ENCODE peak calls at places on chromosome 7, in four cellular contexts. O, G, I and A are unnamed samples.

GRCh38 chr7:103394566-103394965 is 47.1 kb downstream of the PSMC2 start:
- DNase-seq in O (no peak), G (no peak), I (no peak), A (no peak)

GRCh38 chr7:99313204-99313573 is 12.5 kb upstream of the ARPC1A start:
- DNase-seq in O (no peak), G (no peak), I (no peak), A (no peak)

GRCh38 chr7:77862691-77863090 is 64.1 kb downstream of the PHTF2 start:
- DNase-seq in O (no peak), G (no peak), I (no peak), A (no peak)

GRCh38 chr7:108158766-108159165 is 28.6 kb upstream of the LAMB4 start:
- DNase-seq in O (no peak), G (no peak), I (no peak), A (no peak)

GRCh38 chr7:64889686-64890162 is 13.3 kb upstream of the ZNF273 start:
- DNase-seq in O (no peak), G (no peak), I (no peak), A (no peak)

GRCh38 chr7:102310414-102310815 is 23.7 kb downstream of the SH2B2 start:
- DNase-seq in O (no peak), G (no peak), I (no peak), A (no peak)

GRCh38 chr7:45863715-45864114 is 9.2 kb downstream of the CCDC201 start:
- DNase-seq in O (no peak), G (no peak), I (no peak), A (no peak)

GRCh38 chr7:99267530-99268360 is 4.9 kb upstream of the MYH16 start:
- DNase-seq in O (no peak), G (no peak), I (peak; percentile 94), A (peak; percentile 15)

GRCh38 chr7:112572669-112573301 is 92.0 kb downstream of the LSMEM1 start:
- DNase-seq in O (no peak), G (no peak), I (no peak), A (no peak)

GRCh38 chr7:127253289-127254162 is 785 bp upstream of the GRM8 start:
- DNase-seq in O (peak; percentile 74), G (peak; percentile 60), I (peak; percentile 31), A (no peak)

GRCh38 chr7:67618569-67619543 is 622.2 kb downstream of the TYW1 start:
- DNase-seq in O (no peak), G (peak; percentile 19), I (no peak), A (no peak)

GRCh38 chr7:95157381-95157780 is 167.0 kb downstream of the PON1 start:
- DNase-seq in O (no peak), G (no peak), I (no peak), A (no peak)

GRCh38 chr7:83190659-83191389 is 28.1 kb upstream of the PCLO start:
- DNase-seq in O (no peak), G (no peak), I (no peak), A (no peak)

GRCh38 chr7:30116771-30117170 is 18.0 kb upstream of the MTURN start:
- DNase-seq in O (no peak), G (no peak), I (no peak), A (peak; percentile 41)

GRCh38 chr7:47758546-47758945 is 176.6 kb upstream of the TNS3 start:
- DNase-seq in O (no peak), G (no peak), I (peak; percentile 36), A (no peak)

GRCh38 chr7:7117935-7118586 is 64.3 kb upstream of the C1GALT1 start:
- DNase-seq in O (no peak), G (no peak), I (no peak), A (no peak)

GRCh38 chr7:140375808-140376730 is 22.3 kb downstream of the SLC37A3 start:
- DNase-seq in O (no peak), G (no peak), I (no peak), A (no peak)

GRCh38 chr7:129925416-129926002 is 27.3 kb downstream of the UBE2H start:
- DNase-seq in O (no peak), G (no peak), I (peak; percentile 62), A (no peak)

GRCh38 chr7:47360301-47360900 is 221.5 kb downstream of the TNS3 start:
- DNase-seq in O (no peak), G (no peak), I (no peak), A (no peak)

GRCh38 chr7:22561895-22562593 is 62.1 kb upstream of the STEAP1B start:
- DNase-seq in O (no peak), G (no peak), I (peak; percentile 55), A (no peak)

GRCh38 chr7:8637322-8637721 is 203.9 kb downstream of the NXPH1 start:
- DNase-seq in O (no peak), G (no peak), I (no peak), A (no peak)

GRCh38 chr7:112739436-112740180 is 50.6 kb downstream of the TMEM168 start:
- DNase-seq in O (no peak), G (no peak), I (no peak), A (no peak)

GRCh38 chr7:80401708-80402107 is 110.2 kb downstream of the GNAT3 start:
- DNase-seq in O (no peak), G (no peak), I (no peak), A (no peak)

GRCh38 chr7:55534262-55534915 is 37.9 kb downstream of the VOPP1 start:
- DNase-seq in O (no peak), G (no peak), I (peak; percentile 81), A (peak; percentile 56)

GRCh38 chr7:127968547-127968946 is 62.7 kb downstream of the LRRC4 start:
- DNase-seq in O (no peak), G (no peak), I (no peak), A (no peak)

GRCh38 chr7:14851610-14852009 is 50.9 kb downstream of the DGKB start:
- DNase-seq in O (no peak), G (no peak), I (peak; percentile 12), A (no peak)

GRCh38 chr7:37728747-37729146 is 45.2 kb downstream of the GPR141 start:
- DNase-seq in O (no peak), G (no peak), I (no peak), A (no peak)

GRCh38 chr7:30804078-30804661 is 33.0 kb downstream of the MINDY4 start:
- DNase-seq in O (no peak), G (no peak), I (peak; percentile 93), A (peak; percentile 87)

GRCh38 chr7:55483061-55483460 is 89.2 kb downstream of the VOPP1 start:
- DNase-seq in O (no peak), G (no peak), I (no peak), A (no peak)

GRCh38 chr7:36390199-36391090 is 783 bp downstream of the ANLN start:
- DNase-seq in O (peak; percentile 89), G (peak; percentile 33), I (peak; percentile 87), A (peak; percentile 36)

GRCh38 chr7:36944843-36945242 is 220.5 kb upstream of the AOAH start:
- DNase-seq in O (no peak), G (no peak), I (no peak), A (no peak)

GRCh38 chr7:52211930-52212329 is 823.5 kb upstream of the POM121L12 start:
- DNase-seq in O (no peak), G (no peak), I (no peak), A (no peak)

GRCh38 chr7:130793855-130794618 is 60.0 kb upstream of the KLF14 start:
- DNase-seq in O (no peak), G (no peak), I (peak; percentile 22), A (no peak)

GRCh38 chr7:124443762-124444161 is 321.8 kb downstream of the GPR37 start:
- DNase-seq in O (no peak), G (no peak), I (no peak), A (no peak)

GRCh38 chr7:34596887-34597286 is 61.1 kb upstream of the NPSR1 start:
- DNase-seq in O (no peak), G (no peak), I (no peak), A (no peak)

GRCh38 chr7:11193131-11193867 is 219.6 kb downstream of the PHF14 start:
- DNase-seq in O (no peak), G (no peak), I (no peak), A (no peak)

GRCh38 chr7:89334785-89335184 is 539.2 kb upstream of the TEX47 start:
- DNase-seq in O (no peak), G (no peak), I (no peak), A (no peak)

GRCh38 chr7:146681487-146681886 is 564.9 kb downstream of the CNTNAP2 start:
- DNase-seq in O (no peak), G (no peak), I (no peak), A (no peak)

DNA sequence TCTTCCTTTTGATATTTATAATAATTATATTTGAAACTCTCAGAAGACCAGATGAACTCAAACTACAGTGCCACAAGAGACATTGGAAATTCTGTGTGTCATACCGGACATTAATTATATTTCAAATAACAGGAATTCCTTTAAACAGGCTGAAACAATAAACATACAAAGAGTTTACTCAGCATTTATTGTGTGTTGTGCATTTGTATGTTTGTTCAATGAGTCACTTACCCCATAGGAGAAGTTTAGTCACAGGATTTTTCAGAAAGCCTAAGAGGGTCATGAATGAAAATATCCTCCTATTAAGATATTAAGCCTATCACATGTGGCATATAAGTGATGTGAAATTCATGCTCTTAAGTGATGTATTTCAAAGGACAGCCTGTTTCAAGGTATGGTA is 566.8 kb downstream of the CNTNAP2 start:
- DNase-seq in O (no peak), G (no peak), I (no peak), A (no peak)
- H3K4me3 ChIP-seq in O (no peak overlapping the region), G (no peak overlapping the region), I (no peak overlapping the region), A (no peak overlapping the region)

GRCh38 chr7:39451901-39452300 is 114.3 kb upstream of the YAE1 start:
- DNase-seq in O (no peak), G (no peak), I (no peak), A (no peak)

GRCh38 chr7:39446546-39446945 is 119.7 kb upstream of the YAE1 start:
- DNase-seq in O (no peak), G (no peak), I (no peak), A (no peak)
- H3K27me3 ChIP-seq in O (no peaks in the 10 kb centered on the region), G (peaks cover 78% of the 10 kb centered on the region), I (peaks cover 1% of the 10 kb centered on the region), A (peaks cover 1% of the 10 kb centered on the region)

GRCh38 chr7:27781188-27781587 is 41.2 kb downstream of the TAX1BP1 start:
- DNase-seq in O (no peak), G (no peak), I (no peak), A (no peak)

GRCh38 chr7:27788438-27788837 is 48.5 kb downstream of the TAX1BP1 start:
- DNase-seq in O (no peak), G (no peak), I (no peak), A (no peak)

GRCh38 chr7:27782849-27783248 is 42.9 kb downstream of the TAX1BP1 start:
- DNase-seq in O (no peak), G (no peak), I (peak; percentile 39), A (no peak)

GRCh38 chr7:27779873-27780272 is 39.9 kb downstream of the TAX1BP1 start:
- DNase-seq in O (no peak), G (no peak), I (no peak), A (no peak)

DNA sequence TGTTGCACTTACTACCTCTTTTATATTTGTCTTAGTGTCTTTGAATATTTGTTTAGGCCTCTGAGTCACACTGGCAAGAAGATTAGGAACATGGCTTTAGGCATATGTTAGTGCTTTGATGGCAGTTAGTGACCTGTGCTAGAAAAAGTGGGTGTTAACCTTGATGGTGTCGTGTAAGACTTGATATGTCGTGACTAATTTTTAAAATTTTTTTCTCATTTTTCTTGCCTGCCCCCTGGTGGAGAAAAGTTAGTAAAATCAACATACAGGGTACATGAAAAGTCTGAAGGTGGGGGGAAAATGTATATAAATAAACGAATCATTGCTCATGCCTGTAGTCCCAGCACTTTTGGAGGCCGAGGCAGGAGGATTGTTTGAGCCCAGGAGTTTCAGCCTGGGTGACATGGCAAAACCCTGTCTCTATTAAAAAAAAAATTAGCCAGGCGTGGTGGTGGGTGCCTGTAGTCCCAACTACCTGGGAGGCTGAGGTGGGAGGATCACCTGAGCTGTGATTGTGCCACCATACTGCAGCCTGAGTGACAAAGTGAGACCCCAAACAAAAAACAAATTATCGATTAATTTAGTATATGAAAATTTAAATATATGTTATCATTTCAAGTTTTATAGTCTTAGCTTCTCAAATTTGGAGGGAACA is 44.6 kb downstream of the TAX1BP1 start:
- DNase-seq in O (no peak), G (no peak), I (peak; percentile 70), A (no peak)
- TF ChIP-seq CTCF in O (peak; percentile 45), G (peak; percentile 62), I (peak; percentile 57), A (peak; percentile 56)

GRCh38 chr7:151312831-151313809 is 28.5 kb upstream of the NUB1 start:
- DNase-seq in O (no peak), G (no peak), I (no peak), A (no peak)
- H3K4me3 ChIP-seq in O (no peak overlapping the region), G (no peak overlapping the region), I (no peak overlapping the region), A (no peak overlapping the region)